ENCODE peak calls at places on chromosomes 6 and 20, in five cellular contexts. Z, U, K, J and E are unnamed samples.

GRCh38 chr6:90088009-90088408 is 193.7 kb downstream of the GJA10 start:
- DNase-seq in Z (no peak), U (peak; percentile 36), K (no peak), J (no peak), E (no peak)

GRCh38 chr6:118403036-118403435 is 145.1 kb upstream of the PLN start:
- DNase-seq in Z (no peak), U (no peak), K (no peak), J (no peak), E (no peak)

GRCh38 chr6:327538-328183 is 35.4 kb downstream of the DUSP22 start:
- DNase-seq in Z (no peak), U (no peak), K (no peak), J (no peak), E (no peak)

GRCh38 chr6:137958809-137959565 is 91.9 kb downstream of the TNFAIP3 start:
- DNase-seq in Z (no peak), U (no peak), K (no peak), J (no peak), E (no peak)

GRCh38 chr6:123803862-123804681 is at the start of gene NKAIN2:
- DNase-seq in Z (no peak), U (no peak), K (no peak), J (peak; percentile 11), E (peak; percentile 56)

GRCh38 chr6:15608406-15608805 is 54.4 kb downstream of the DTNBP1 start:
- DNase-seq in Z (no peak), U (peak; percentile 30), K (no peak), J (no peak), E (no peak)

GRCh38 chr6:35776364-35777215 is at the start of gene CLPSL2:
- DNase-seq in Z (no peak), U (no peak), K (no peak), J (no peak), E (no peak)

GRCh38 chr20:46641424-46641823 is 9.8 kb downstream of the SLC13A3 start:
- DNase-seq in Z (no peak), U (no peak), K (no peak), J (no peak), E (no peak)

GRCh38 chr6:72363844-72364740 is 257.8 kb upstream of the KCNQ5 start:
- DNase-seq in Z (no peak), U (no peak), K (no peak), J (peak; percentile 28), E (no peak)

GRCh38 chr6:14881399-14881798 is 364.5 kb upstream of the JARID2 start:
- DNase-seq in Z (no peak), U (no peak), K (no peak), J (no peak), E (no peak)

GRCh38 chr20:9506964-9507369 is 7.4 kb upstream of the LAMP5 start:
- DNase-seq in Z (no peak), U (no peak), K (no peak), J (no peak), E (no peak)

DNA sequence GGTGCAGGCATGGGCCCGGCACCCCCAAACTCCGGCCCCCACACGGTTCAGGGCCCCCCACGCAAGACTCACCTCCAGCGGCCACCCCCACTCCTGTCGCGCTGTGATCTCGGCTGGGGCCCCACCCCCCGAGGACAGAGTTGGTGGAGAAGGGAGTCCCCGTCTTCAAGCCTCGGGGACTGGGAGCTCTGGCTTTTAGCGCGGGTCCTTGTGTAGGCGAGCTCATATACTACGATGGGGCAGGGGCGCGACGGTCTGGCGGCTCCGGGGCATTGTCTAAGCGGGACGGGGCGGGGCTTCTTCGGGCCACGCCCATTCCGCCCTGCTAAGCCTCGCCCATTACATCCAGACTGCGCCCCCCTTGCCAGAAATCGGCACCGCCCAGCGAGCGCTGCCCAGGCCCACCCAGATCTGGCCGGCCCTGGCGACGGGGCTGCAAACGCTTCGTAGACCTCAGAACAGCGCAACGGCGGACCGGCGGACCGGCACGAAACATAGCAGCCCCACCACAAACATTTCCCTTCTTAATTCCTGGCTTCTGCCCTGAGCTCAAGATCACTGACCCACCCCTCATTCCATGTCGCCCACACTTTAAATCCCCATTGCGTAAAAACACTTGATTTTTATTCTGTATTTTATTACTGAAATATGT is 1.0 kb upstream of the DDAH2 start:
- DNase-seq in Z (peak; percentile 90), U (peak; percentile 94), K (no peak), J (peak; percentile 97), E (peak; percentile 95)
- TF ChIP-seq POLR2A in Z (peak; percentile 75), U (peak; percentile 93), K (no peak), J (peak; percentile 83), E (peak; percentile 12)

GRCh38 chr6:156782691-156783320 is 5.6 kb downstream of the ARID1B start:
- DNase-seq in Z (no peak), U (no peak), K (no peak), J (no peak), E (no peak)

GRCh38 chr6:156789081-156789943 is 12.1 kb downstream of the ARID1B start:
- DNase-seq in Z (no peak), U (no peak), K (no peak), J (no peak), E (no peak)

GRCh38 chr6:156783958-156784357 is 6.8 kb downstream of the ARID1B start:
- DNase-seq in Z (no peak), U (no peak), K (no peak), J (no peak), E (no peak)

GRCh38 chr6:156787569-156788492 is 10.7 kb downstream of the ARID1B start:
- DNase-seq in Z (no peak), U (no peak), K (no peak), J (no peak), E (no peak)

GRCh38 chr6:156786652-156787051 is 9.5 kb downstream of the ARID1B start:
- DNase-seq in Z (no peak), U (no peak), K (no peak), J (no peak), E (no peak)
- H3K4me1 ChIP-seq in Z (peaks cover 13% of the 10 kb centered on the region), U (peaks cover 14% of the 10 kb centered on the region), K (peaks cover 97% of the 10 kb centered on the region), J (peaks cover 22% of the 10 kb centered on the region), E (peaks cover 9% of the 10 kb centered on the region)

DNA sequence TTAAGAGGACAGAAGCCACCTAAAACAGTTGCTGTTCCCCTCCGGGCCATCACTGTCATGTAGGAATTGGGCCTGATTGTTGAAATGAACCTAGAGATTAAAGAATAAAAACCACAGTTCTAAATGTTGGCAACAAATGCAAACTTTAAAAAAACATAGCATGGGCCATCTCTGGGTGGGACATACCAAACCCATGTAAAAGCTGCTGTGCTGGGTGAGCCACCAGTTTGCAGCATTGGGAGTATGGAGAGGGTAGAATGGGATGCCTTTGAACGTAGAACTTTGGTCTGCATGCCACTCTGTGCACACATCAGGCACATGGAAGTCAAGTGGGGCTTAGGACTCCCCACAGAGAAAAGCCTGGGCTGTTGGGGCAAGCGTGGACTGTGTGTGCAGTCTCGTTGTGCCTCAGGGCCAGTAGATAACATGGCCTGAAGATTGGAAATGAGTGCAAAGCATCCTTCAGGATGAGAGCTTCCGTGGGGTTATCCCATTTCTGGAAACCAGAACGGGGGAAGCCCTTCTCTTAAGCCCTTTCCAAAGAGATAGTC is 28.1 kb downstream of the EPB41L1 start:
- DNase-seq in Z (no peak), U (no peak), K (no peak), J (no peak), E (no peak)
- TF ChIP-seq POLR2A in Z (no peak), U (no peak), K (no peak), J (no peak), E (no peak)

DNA sequence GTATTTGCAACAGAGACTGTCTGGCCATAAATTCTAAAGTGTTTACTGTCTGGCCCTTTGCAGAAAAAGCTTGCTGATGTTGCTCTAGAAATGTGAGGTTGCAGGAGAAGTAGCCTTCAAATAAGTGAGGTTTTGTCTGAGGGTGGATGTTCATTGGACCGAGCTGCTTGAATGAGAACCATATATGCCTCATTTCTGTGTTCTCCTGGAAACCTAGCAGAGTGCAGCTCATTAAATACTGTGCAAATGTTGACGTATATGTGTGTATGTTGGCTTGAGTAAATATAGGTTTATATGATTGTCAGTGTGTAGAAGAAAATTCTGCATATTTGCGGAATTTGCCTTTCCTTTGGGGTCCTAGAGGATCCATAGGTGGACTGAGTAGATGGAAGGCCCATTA is 39.0 kb downstream of the CHMP4B start:
- DNase-seq in Z (no peak), U (no peak), K (no peak), J (no peak), E (no peak)
- H3K4me1 ChIP-seq in Z (peaks cover 9% of the 10 kb centered on the region), U (no peaks in the 10 kb centered on the region), K (peaks cover 24% of the 10 kb centered on the region), J (peaks cover 4% of the 10 kb centered on the region), E (peaks cover 19% of the 10 kb centered on the region)

GRCh38 chr6:121660277-121660676 is 224.8 kb downstream of the GJA1 start:
- DNase-seq in Z (no peak), U (no peak), K (no peak), J (no peak), E (no peak)

GRCh38 chr6:121653624-121654008 is 218.2 kb downstream of the GJA1 start:
- DNase-seq in Z (no peak), U (peak; percentile 15), K (no peak), J (no peak), E (no peak)

GRCh38 chr6:121663292-121663691 is 227.8 kb downstream of the GJA1 start:
- DNase-seq in Z (no peak), U (no peak), K (no peak), J (no peak), E (no peak)

GRCh38 chr6:121652726-121653623 is 217.5 kb downstream of the GJA1 start:
- DNase-seq in Z (peak; percentile 8), U (peak; percentile 64), K (no peak), J (no peak), E (no peak)

DNA sequence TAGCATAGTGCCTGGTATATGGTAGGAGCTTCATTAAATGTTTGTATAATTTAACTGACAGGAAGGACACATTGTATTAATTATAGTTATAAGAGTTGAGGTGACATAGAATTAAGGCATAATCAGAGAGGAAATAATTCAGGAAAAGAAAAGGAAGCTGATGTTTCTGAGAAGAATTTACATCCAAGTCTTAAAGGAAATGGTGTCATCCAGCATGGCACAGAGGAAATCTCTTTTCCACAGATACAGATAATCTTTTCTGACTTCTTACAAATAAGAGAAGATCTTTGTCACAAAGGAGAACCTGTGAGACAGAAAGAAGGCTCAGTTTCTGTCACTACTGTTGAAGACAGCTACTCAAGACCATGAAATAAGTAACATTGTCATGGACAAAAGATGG is 222.5 kb downstream of the GJA1 start:
- DNase-seq in Z (no peak), U (no peak), K (no peak), J (no peak), E (no peak)
- TF ChIP-seq POLR2A in Z (no peak), U (no peak), K (no peak), J (no peak), E (no peak)

GRCh38 chr6:130010387-130010786 is 8.0 kb upstream of the L3MBTL3 start:
- DNase-seq in Z (no peak), U (no peak), K (no peak), J (no peak), E (no peak)
- H3K4me1 ChIP-seq in Z (no peaks in the 10 kb centered on the region), U (no peaks in the 10 kb centered on the region), K (no peaks in the 10 kb centered on the region), J (no peaks in the 10 kb centered on the region), E (no peaks in the 10 kb centered on the region)

GRCh38 chr20:57397693-57398108 is 6.5 kb downstream of the RBM38 start:
- DNase-seq in Z (peak; percentile 57), U (no peak), K (no peak), J (peak; percentile 48), E (peak; percentile 34)
- TF ChIP-seq POLR2A in Z (no peak), U (no peak), K (no peak), J (no peak), E (no peak)